ENCODE peak calls at places on chromosomes 1 and 21, in ten cellular contexts. J is vagina, A is astrocyte, M is GM23248, G is HCT116, E is adrenal gland, P is tibial artery, N is fibroblast of lung, D is right cardiac atrium, Z is left lung. S is an unnamed sample. For H3K4me1, the result is how much of the 10 kb centered on the place peaks cover.

GRCh38 chr1:212930986-212931678 is 19.2 kb upstream of the VASH2 start:
- DNase-seq in J (peak), A (no peak), M (no peak), G (no peak), E (no peak), P (no peak), N (no peak), D (no peak), Z (no peak), S (no peak)

GRCh38 chr1:108815566-108815965 is 41.3 kb downstream of the AKNAD1 start:
- DNase-seq in J (no peak), A (no peak), M (peak), G (no peak), E (no peak), P (no peak), N (no peak), D (no peak), Z (no peak), S (no peak)

GRCh38 chr1:155933591-155934096 is 569 bp downstream of the KHDC4 start:
- DNase-seq in J (no peak), A (no peak), M (peak), G (no peak), E (peak), P (no peak), N (no peak), D (no peak), Z (no peak), S (no peak)

GRCh38 chr1:198747127-198747526 is 108.3 kb downstream of the PTPRC start:
- DNase-seq in J (no peak), A (no peak), M (no peak), G (no peak), E (no peak), P (no peak), N (no peak), D (no peak), Z (no peak), S (no peak)

GRCh38 chr1:177780096-177780700 is 189.7 kb downstream of the SEC16B start:
- DNase-seq in J (no peak), A (peak), M (peak), G (peak), E (peak), P (no peak), N (peak), D (no peak), Z (no peak), S (no peak)

GRCh38 chr21:26842976-26843911 is 2.0 kb downstream of the ADAMTS1 start:
- DNase-seq in J (peak), A (peak), M (peak), G (no peak), E (peak), P (peak), N (peak), D (peak), Z (peak), S (peak)

GRCh38 chr1:2022063-2022770 is 3.1 kb downstream of the GABRD start:
- DNase-seq in J (no peak), A (no peak), M (no peak), G (no peak), E (no peak), P (no peak), N (no peak), D (no peak), Z (peak), S (no peak)

GRCh38 chr1:95012389-95012788 is 60.4 kb downstream of the ALG14 start:
- DNase-seq in J (no peak), A (peak), M (peak), G (no peak), E (no peak), P (no peak), N (peak), D (no peak), Z (no peak), S (no peak)

GRCh38 chr21:41664881-41665765 is 101.7 kb downstream of the RIPK4 start:
- DNase-seq in J (no peak), A (peak), M (peak), G (no peak), E (peak), P (peak), N (peak), D (peak), Z (no peak), S (no peak)

GRCh38 chr1:10943991-10944730 is 68.3 kb upstream of the TARDBP start:
- DNase-seq in J (no peak), A (peak), M (peak), G (no peak), E (peak), P (no peak), N (peak), D (no peak), Z (peak), S (no peak)

GRCh38 chr1:25889470-25889869 is 14.0 kb upstream of the PAQR7 start:
- DNase-seq in J (no peak), A (no peak), M (no peak), G (no peak), E (no peak), P (no peak), N (peak), D (no peak), Z (no peak), S (peak)

GRCh38 chr21:43370091-43370658 is 56.8 kb downstream of the SIK1 start:
- DNase-seq in J (no peak), A (peak), M (peak), G (no peak), E (peak), P (no peak), N (peak), D (peak), Z (peak), S (no peak)

GRCh38 chr1:113241237-113241636 is 149.1 kb upstream of the MAGI3 start:
- DNase-seq in J (no peak), A (no peak), M (no peak), G (no peak), E (no peak), P (no peak), N (no peak), D (no peak), Z (no peak), S (no peak)

GRCh38 chr21:27134513-27134912 is 167.6 kb upstream of the ADAMTS5 start:
- DNase-seq in J (no peak), A (no peak), M (no peak), G (no peak), E (no peak), P (no peak), N (peak), D (no peak), Z (no peak), S (no peak)

GRCh38 chr1:52424757-52425265 is 20.4 kb downstream of the PRPF38A start:
- DNase-seq in J (no peak), A (no peak), M (no peak), G (no peak), E (no peak), P (no peak), N (peak), D (no peak), Z (no peak), S (no peak)

GRCh38 chr1:177181280-177181630 is 10.5 kb downstream of the BRINP2 start:
- DNase-seq in J (no peak), A (no peak), M (no peak), G (no peak), E (no peak), P (no peak), N (no peak), D (peak), Z (peak), S (no peak)

GRCh38 chr1:26998319-26999300 is 5.1 kb downstream of the TRNP1 start:
- DNase-seq in J (no peak), A (no peak), M (peak), G (no peak), E (no peak), P (no peak), N (peak), D (no peak), Z (no peak), S (no peak)

GRCh38 chr1:60280256-60280655 is 206.7 kb upstream of the C1orf87 start:
- DNase-seq in J (no peak), A (no peak), M (peak), G (no peak), E (peak), P (no peak), N (peak), D (peak), Z (no peak), S (no peak)

GRCh38 chr1:20413136-20413790 is 72.7 kb downstream of the CAMK2N1 start:
- DNase-seq in J (no peak), A (no peak), M (no peak), G (no peak), E (no peak), P (no peak), N (no peak), D (no peak), Z (no peak), S (no peak)

GRCh38 chr1:177915641-177916040 is 54.2 kb downstream of the SEC16B start:
- DNase-seq in J (no peak), A (no peak), M (no peak), G (no peak), E (no peak), P (no peak), N (no peak), D (no peak), Z (no peak), S (no peak)

GRCh38 chr21:35737899-35738341 is 322.4 kb downstream of the SETD4 start:
- DNase-seq in J (no peak), A (peak), M (peak), G (no peak), E (peak), P (peak), N (no peak), D (no peak), Z (no peak), S (peak)

GRCh38 chr1:231683439-231684165 is 57.0 kb downstream of the DISC1 start:
- DNase-seq in J (no peak), A (no peak), M (no peak), G (no peak), E (no peak), P (no peak), N (no peak), D (peak), Z (no peak), S (no peak)

GRCh38 chr1:244730153-244730933 is 77.4 kb downstream of the DESI2 start:
- DNase-seq in J (no peak), A (peak), M (peak), G (no peak), E (peak), P (no peak), N (peak), D (peak), Z (peak), S (no peak)
- H3K4me3 ChIP-seq in J (peak), A (peak), M (peak), G (no peak), E (peak), P (peak), N (peak), D (peak), Z (peak), S (peak)

DNA sequence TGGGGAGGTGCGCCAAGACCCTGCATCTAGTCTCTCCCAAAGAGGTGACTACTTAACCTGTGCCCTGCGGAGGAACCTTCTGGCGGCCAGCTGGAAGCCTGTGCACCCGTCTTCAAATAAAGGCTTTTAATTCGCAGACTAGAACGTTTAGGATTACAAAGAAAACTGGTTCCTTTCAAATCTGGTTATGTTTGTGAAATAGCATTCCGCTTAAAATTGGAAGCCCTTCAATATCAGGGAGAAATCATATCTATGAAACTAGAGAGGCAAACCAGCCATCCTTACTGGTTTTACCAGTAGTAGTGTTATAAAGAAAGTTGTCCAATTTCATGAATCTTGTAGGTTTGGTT is 250.8 kb downstream of the FAM72C start:
- DNase-seq in J (no peak), A (no peak), M (no peak), G (no peak), E (no peak), P (no peak), N (no peak), D (no peak), Z (no peak), S (no peak)
- H3K27ac ChIP-seq in J (no peak), A (no peak), M (no peak), G (no peak), E (no peak), P (no peak), N (no peak), D (no peak), Z (no peak), S (no peak)

DNA sequence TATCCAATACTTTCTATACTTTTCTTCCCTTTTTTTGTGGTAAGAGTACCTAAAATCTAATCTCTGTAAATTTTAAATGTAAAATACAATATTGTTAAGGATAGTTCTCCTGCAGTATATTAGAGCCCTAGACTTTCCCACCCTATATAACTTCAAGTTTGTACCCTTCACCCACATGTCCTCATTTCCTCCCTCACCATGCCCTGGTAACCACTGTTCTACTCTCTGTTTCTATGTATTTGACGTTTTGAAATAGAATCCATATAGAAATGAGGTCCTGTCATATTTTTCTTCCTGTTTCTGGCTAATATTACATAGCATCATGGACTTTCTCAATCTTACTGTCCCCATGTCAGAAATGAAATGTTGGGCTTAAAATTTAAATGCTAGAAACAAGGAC is 24.8 kb downstream of the GBP7 start:
- DNase-seq in J (no peak), A (no peak), M (no peak), G (no peak), E (no peak), P (no peak), N (no peak), D (no peak), Z (no peak), S (no peak)
- H3K4me1 ChIP-seq in J (under half), A (under half), M (under half), G (under half), E (under half), P (under half), N (under half), D (under half), Z (under half), S (under half)

GRCh38 chr1:65310078-65310587 is 790 bp downstream of the DNAJC6 start:
- DNase-seq in J (no peak), A (no peak), M (no peak), G (no peak), E (peak), P (no peak), N (peak), D (no peak), Z (no peak), S (no peak)

GRCh38 chr1:65308781-65309316 is 494 bp upstream of the DNAJC6 start:
- DNase-seq in J (no peak), A (no peak), M (no peak), G (no peak), E (no peak), P (no peak), N (no peak), D (no peak), Z (no peak), S (no peak)

DNA sequence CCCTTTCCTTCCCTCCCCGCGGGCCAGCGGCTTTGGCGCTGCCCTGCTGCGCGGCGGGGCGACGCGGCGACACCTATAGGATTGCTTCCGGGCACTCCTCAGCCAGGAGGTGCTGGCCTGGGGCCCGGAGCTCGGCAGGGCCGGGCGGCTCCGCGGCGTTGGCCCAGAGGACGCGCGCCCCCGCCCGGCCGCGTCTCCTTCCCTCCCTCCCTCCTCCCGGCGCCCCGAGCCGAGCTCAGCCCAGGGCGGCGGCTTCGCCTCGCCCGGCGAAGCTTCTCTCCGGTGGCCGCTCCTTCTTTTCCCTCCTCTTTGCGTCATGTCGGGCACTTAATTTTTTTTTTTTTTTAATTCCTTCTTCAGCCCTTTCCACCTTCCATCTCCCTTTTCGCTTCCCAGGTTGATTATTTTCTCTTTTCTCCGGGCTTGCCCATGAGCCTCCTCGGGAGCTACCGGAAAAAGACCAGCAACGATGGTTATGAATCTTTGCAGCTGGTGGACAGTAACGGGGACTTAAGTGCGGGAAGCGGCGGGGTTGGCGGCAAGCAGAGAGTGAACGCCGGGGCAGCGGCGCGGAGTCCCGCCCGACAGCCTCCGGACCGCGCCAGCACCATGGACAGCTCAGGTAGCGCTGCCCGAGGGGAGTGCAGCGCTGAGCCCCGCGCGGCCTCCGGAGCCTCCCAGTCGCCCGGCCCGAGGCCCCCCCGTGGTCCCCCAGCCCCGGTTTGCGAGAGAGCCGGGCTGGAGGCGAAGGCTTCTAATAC is at the start of gene DNAJC6:
- DNase-seq in J (no peak), A (peak), M (peak), G (no peak), E (peak), P (peak), N (peak), D (peak), Z (peak), S (peak)
- H3K4me3 ChIP-seq in J (peak), A (peak), M (peak), G (peak), E (peak), P (peak), N (no peak), D (peak), Z (peak), S (no peak)

GRCh38 chr1:66135165-66135564 is 342.5 kb downstream of the PDE4B start:
- DNase-seq in J (no peak), A (no peak), M (no peak), G (no peak), E (no peak), P (no peak), N (no peak), D (no peak), Z (no peak), S (no peak)

GRCh38 chr1:66143661-66144060 is 351.0 kb downstream of the PDE4B start:
- DNase-seq in J (no peak), A (no peak), M (no peak), G (no peak), E (no peak), P (no peak), N (no peak), D (no peak), Z (no peak), S (no peak)

GRCh38 chr1:66138613-66139012 is 345.9 kb downstream of the PDE4B start:
- DNase-seq in J (no peak), A (no peak), M (no peak), G (no peak), E (no peak), P (no peak), N (no peak), D (no peak), Z (no peak), S (no peak)

GRCh38 chr1:66137235-66137634 is 344.5 kb downstream of the PDE4B start:
- DNase-seq in J (no peak), A (peak), M (peak), G (no peak), E (no peak), P (no peak), N (no peak), D (no peak), Z (no peak), S (no peak)

GRCh38 chr1:66140072-66140471 is 347.4 kb downstream of the PDE4B start:
- DNase-seq in J (no peak), A (no peak), M (no peak), G (no peak), E (no peak), P (no peak), N (no peak), D (no peak), Z (peak), S (no peak)
- H3K27ac ChIP-seq in J (no peak), A (no peak), M (no peak), G (no peak), E (no peak), P (no peak), N (no peak), D (no peak), Z (no peak), S (no peak)

DNA sequence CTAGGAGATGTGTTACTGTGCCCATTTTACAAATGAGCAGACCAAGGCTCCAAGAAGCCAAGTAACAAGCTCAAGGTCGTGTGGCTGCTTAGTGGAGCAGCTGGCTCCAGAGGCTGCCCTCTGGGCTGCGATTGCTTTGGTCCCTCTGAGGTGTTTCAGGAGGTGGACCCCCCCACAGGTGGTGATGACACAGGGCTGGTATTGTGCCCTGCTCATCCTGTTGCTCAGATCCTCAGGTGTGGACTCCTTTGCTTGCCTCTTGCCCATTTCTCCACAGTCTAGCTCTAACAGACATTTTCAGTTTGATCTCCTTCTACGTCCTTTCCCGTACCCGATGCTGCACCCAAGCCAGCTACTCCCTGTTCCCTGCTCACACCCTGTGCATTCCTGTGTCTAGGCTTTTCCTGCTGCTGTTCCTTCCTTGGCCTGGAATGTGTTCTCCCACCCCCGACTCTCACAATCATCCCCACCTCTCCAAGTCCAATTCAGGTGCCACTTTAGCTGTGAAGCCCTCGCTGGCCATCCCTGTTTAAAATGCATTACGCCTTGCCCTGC is 28.1 kb upstream of the GRHL3 start:
- DNase-seq in J (no peak), A (no peak), M (no peak), G (no peak), E (no peak), P (no peak), N (no peak), D (no peak), Z (no peak), S (no peak)
- H3K4me1 ChIP-seq in J (half or more), A (under half), M (under half), G (under half), E (under half), P (under half), N (under half), D (under half), Z (under half), S (under half)

DNA sequence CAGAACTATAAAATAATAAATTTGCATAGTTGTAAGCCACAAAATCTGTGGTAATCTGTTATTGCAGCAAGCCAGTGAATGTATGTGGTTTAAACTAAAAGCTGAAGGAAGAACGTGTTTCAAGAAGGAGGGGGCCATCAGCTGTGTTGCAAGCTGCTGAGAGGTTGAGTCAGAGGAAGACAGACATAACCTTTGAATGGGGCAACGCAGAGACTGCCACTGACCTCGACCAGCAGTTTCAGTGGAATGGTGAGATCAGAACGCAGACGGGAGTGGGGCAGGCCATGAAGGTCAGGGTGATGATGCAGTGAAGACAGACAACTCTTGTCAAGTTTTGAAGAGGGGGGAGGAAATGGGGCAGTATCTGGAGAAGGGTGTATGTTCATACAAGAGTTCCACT is 23.2 kb upstream of the QSOX1 start:
- DNase-seq in J (peak), A (peak), M (peak), G (no peak), E (peak), P (no peak), N (peak), D (no peak), Z (no peak), S (no peak)
- H3K4me3 ChIP-seq in J (no peak), A (no peak), M (no peak), G (no peak), E (no peak), P (no peak), N (no peak), D (no peak), Z (no peak), S (no peak)

DNA sequence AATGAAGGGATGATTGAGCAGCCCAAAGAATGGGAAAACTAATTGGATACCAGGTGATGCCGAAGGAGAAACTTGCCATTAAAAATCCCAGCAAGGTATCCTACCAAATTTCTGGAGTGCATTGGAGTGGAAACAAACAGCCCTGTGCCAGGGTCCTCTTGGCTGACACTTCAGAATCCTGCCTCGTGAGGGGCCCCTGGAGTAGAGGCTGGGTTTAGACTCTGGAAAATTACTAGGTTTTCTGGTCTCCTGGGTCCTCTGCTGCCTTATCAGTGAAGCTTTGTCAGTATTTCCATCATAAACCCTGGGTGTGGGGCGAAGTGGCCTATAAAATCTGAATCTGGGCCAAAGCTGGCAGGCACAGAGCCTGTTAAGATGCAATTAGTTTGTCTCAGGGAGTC is 289.1 kb upstream of the USP24 start:
- DNase-seq in J (no peak), A (no peak), M (no peak), G (no peak), E (no peak), P (no peak), N (peak), D (peak), Z (no peak), S (no peak)
- H3K27ac ChIP-seq in J (peak), A (no peak), M (no peak), G (no peak), E (no peak), P (peak), N (peak), D (no peak), Z (no peak), S (peak)

GRCh38 chr1:43534256-43534655 is 3.6 kb downstream of the PTPRF start:
- DNase-seq in J (no peak), A (no peak), M (no peak), G (no peak), E (no peak), P (no peak), N (no peak), D (no peak), Z (no peak), S (no peak)
- H3K4me1 ChIP-seq in J (half or more), A (under half), M (under half), G (under half), E (under half), P (under half), N (under half), D (under half), Z (under half), S (under half)